ENCODE peak calls at places on chromosome 11, in nine cellular contexts. One of them, this sample, is unnamed.

GRCh38 chr11:45355706-45356041 is 69.5 kb upstream of the SYT13 start:
- ATAC-seq in body of pancreas: no peak
- ATAC-seq in pancreas: peak; percentile 33
- ATAC-seq in Panc1: no peak
- ATAC-seq in upper lobe of left lung: peak; percentile 23
- ATAC-seq in HCT116: no peak
- ATAC-seq in PC-3: no peak
- ATAC-seq in lung: peak; percentile 41
- ATAC-seq in K562: no peak
- ATAC-seq in this sample: no peak

GRCh38 chr11:94897330-94897768 is 76.0 kb downstream of the CWC15 start:
- ATAC-seq in body of pancreas: peak; percentile 68
- ATAC-seq in pancreas: no peak
- ATAC-seq in Panc1: peak; percentile 82
- ATAC-seq in upper lobe of left lung: peak; percentile 76
- ATAC-seq in HCT116: peak; percentile 91
- ATAC-seq in PC-3: peak; percentile 73
- ATAC-seq in lung: no peak
- ATAC-seq in K562: peak; percentile 84
- ATAC-seq in this sample: no peak

GRCh38 chr11:32852142-32852541 is 22.4 kb downstream of the PRRG4 start:
- ATAC-seq in body of pancreas: no peak
- ATAC-seq in pancreas: no peak
- ATAC-seq in Panc1: peak; percentile 26
- ATAC-seq in upper lobe of left lung: peak; percentile 68
- ATAC-seq in HCT116: no peak
- ATAC-seq in PC-3: peak; percentile 83
- ATAC-seq in lung: peak; percentile 75
- ATAC-seq in K562: no peak
- ATAC-seq in this sample: no peak

GRCh38 chr11:77155082-77155475 is 27.0 kb downstream of the MYO7A start:
- ATAC-seq in body of pancreas: no peak
- ATAC-seq in pancreas: no peak
- ATAC-seq in Panc1: no peak
- ATAC-seq in upper lobe of left lung: no peak
- ATAC-seq in HCT116: no peak
- ATAC-seq in PC-3: no peak
- ATAC-seq in lung: no peak
- ATAC-seq in K562: no peak
- ATAC-seq in this sample: peak; percentile 11

GRCh38 chr11:117827521-117828511 is 3.3 kb upstream of the FXYD2 start:
- ATAC-seq in body of pancreas: no peak
- ATAC-seq in pancreas: peak; percentile 16
- ATAC-seq in Panc1: no peak
- ATAC-seq in upper lobe of left lung: no peak
- ATAC-seq in HCT116: no peak
- ATAC-seq in PC-3: no peak
- ATAC-seq in lung: no peak
- ATAC-seq in K562: no peak
- ATAC-seq in this sample: no peak

GRCh38 chr11:29780756-29781155 is 236.1 kb downstream of the KCNA4 start:
- ATAC-seq in body of pancreas: no peak
- ATAC-seq in pancreas: no peak
- ATAC-seq in Panc1: no peak
- ATAC-seq in upper lobe of left lung: no peak
- ATAC-seq in HCT116: no peak
- ATAC-seq in PC-3: no peak
- ATAC-seq in lung: no peak
- ATAC-seq in K562: no peak
- ATAC-seq in this sample: no peak

GRCh38 chr11:73597340-73597955 is 464 bp downstream of the FAM168A start:
- ATAC-seq in body of pancreas: no peak
- ATAC-seq in pancreas: no peak
- ATAC-seq in Panc1: no peak
- ATAC-seq in upper lobe of left lung: no peak
- ATAC-seq in HCT116: no peak
- ATAC-seq in PC-3: no peak
- ATAC-seq in lung: no peak
- ATAC-seq in K562: no peak
- ATAC-seq in this sample: no peak

GRCh38 chr11:382081-382643 is 11.8 kb upstream of the PKP3 start:
- ATAC-seq in body of pancreas: no peak
- ATAC-seq in pancreas: no peak
- ATAC-seq in Panc1: no peak
- ATAC-seq in upper lobe of left lung: no peak
- ATAC-seq in HCT116: no peak
- ATAC-seq in PC-3: no peak
- ATAC-seq in lung: no peak
- ATAC-seq in K562: peak; percentile 34
- ATAC-seq in this sample: no peak

GRCh38 chr11:111366560-111367410 is 12.3 kb downstream of the POU2AF1 start:
- ATAC-seq in body of pancreas: no peak
- ATAC-seq in pancreas: no peak
- ATAC-seq in Panc1: no peak
- ATAC-seq in upper lobe of left lung: no peak
- ATAC-seq in HCT116: no peak
- ATAC-seq in PC-3: no peak
- ATAC-seq in lung: no peak
- ATAC-seq in K562: no peak
- ATAC-seq in this sample: no peak

GRCh38 chr11:96246718-96247540 is 96.1 kb downstream of the MAML2 start:
- ATAC-seq in body of pancreas: no peak
- ATAC-seq in pancreas: no peak
- ATAC-seq in Panc1: peak; percentile 40
- ATAC-seq in upper lobe of left lung: no peak
- ATAC-seq in HCT116: peak; percentile 33
- ATAC-seq in PC-3: peak; percentile 35
- ATAC-seq in lung: no peak
- ATAC-seq in K562: no peak
- ATAC-seq in this sample: no peak

GRCh38 chr11:10899542-10899830 is 41.6 kb upstream of the ZBED5 start:
- ATAC-seq in body of pancreas: no peak
- ATAC-seq in pancreas: no peak
- ATAC-seq in Panc1: peak; percentile 75
- ATAC-seq in upper lobe of left lung: peak; percentile 85
- ATAC-seq in HCT116: peak; percentile 73
- ATAC-seq in PC-3: no peak
- ATAC-seq in lung: peak; percentile 32
- ATAC-seq in K562: peak; percentile 86
- ATAC-seq in this sample: no peak

GRCh38 chr11:111560785-111561184 is 20.3 kb downstream of the LAYN start:
- ATAC-seq in body of pancreas: no peak
- ATAC-seq in pancreas: no peak
- ATAC-seq in Panc1: no peak
- ATAC-seq in upper lobe of left lung: no peak
- ATAC-seq in HCT116: no peak
- ATAC-seq in PC-3: no peak
- ATAC-seq in lung: no peak
- ATAC-seq in K562: no peak
- ATAC-seq in this sample: no peak

GRCh38 chr11:20364412-20364792 is 888 bp downstream of the HTATIP2 start:
- ATAC-seq in body of pancreas: peak; percentile 28
- ATAC-seq in pancreas: peak; percentile 45
- ATAC-seq in Panc1: peak; percentile 22
- ATAC-seq in upper lobe of left lung: peak; percentile 35
- ATAC-seq in HCT116: peak; percentile 33
- ATAC-seq in PC-3: peak; percentile 7
- ATAC-seq in lung: no peak
- ATAC-seq in K562: peak; percentile 46
- ATAC-seq in this sample: no peak

GRCh38 chr11:34830648-34831047 is 85.5 kb downstream of the APIP start:
- ATAC-seq in body of pancreas: no peak
- ATAC-seq in pancreas: no peak
- ATAC-seq in Panc1: no peak
- ATAC-seq in upper lobe of left lung: no peak
- ATAC-seq in HCT116: no peak
- ATAC-seq in PC-3: no peak
- ATAC-seq in lung: no peak
- ATAC-seq in K562: peak; percentile 36
- ATAC-seq in this sample: no peak
- TF ChIP-seq CTCF in body of pancreas: no peak
- TF ChIP-seq CTCF in pancreas: no peak
- TF ChIP-seq CTCF in Panc1: no peak
- TF ChIP-seq CTCF in upper lobe of left lung: no peak
- TF ChIP-seq CTCF in HCT116: no peak
- TF ChIP-seq CTCF in PC-3: no peak
- TF ChIP-seq CTCF in lung: no peak
- TF ChIP-seq CTCF in K562: no peak
- TF ChIP-seq CTCF in this sample: no peak

GRCh38 chr11:2816941-2817421 is 68.6 kb downstream of the CDKN1C start:
- ATAC-seq in body of pancreas: no peak
- ATAC-seq in pancreas: no peak
- ATAC-seq in Panc1: peak; percentile 31
- ATAC-seq in upper lobe of left lung: no peak
- ATAC-seq in HCT116: no peak
- ATAC-seq in PC-3: no peak
- ATAC-seq in lung: no peak
- ATAC-seq in K562: no peak
- ATAC-seq in this sample: peak; percentile 23

GRCh38 chr11:2819316-2819715 is 66.3 kb downstream of the CDKN1C start:
- ATAC-seq in body of pancreas: no peak
- ATAC-seq in pancreas: no peak
- ATAC-seq in Panc1: no peak
- ATAC-seq in upper lobe of left lung: no peak
- ATAC-seq in HCT116: no peak
- ATAC-seq in PC-3: no peak
- ATAC-seq in lung: no peak
- ATAC-seq in K562: no peak
- ATAC-seq in this sample: no peak

GRCh38 chr11:2817431-2817830 is 68.1 kb downstream of the CDKN1C start:
- ATAC-seq in body of pancreas: no peak
- ATAC-seq in pancreas: no peak
- ATAC-seq in Panc1: no peak
- ATAC-seq in upper lobe of left lung: no peak
- ATAC-seq in HCT116: no peak
- ATAC-seq in PC-3: no peak
- ATAC-seq in lung: no peak
- ATAC-seq in K562: no peak
- ATAC-seq in this sample: no peak

GRCh38 chr11:2818503-2818902 is 67.1 kb downstream of the CDKN1C start:
- ATAC-seq in body of pancreas: no peak
- ATAC-seq in pancreas: no peak
- ATAC-seq in Panc1: no peak
- ATAC-seq in upper lobe of left lung: no peak
- ATAC-seq in HCT116: no peak
- ATAC-seq in PC-3: no peak
- ATAC-seq in lung: no peak
- ATAC-seq in K562: no peak
- ATAC-seq in this sample: no peak

GRCh38 chr11:2818021-2818420 is 67.6 kb downstream of the CDKN1C start:
- ATAC-seq in body of pancreas: no peak
- ATAC-seq in pancreas: no peak
- ATAC-seq in Panc1: no peak
- ATAC-seq in upper lobe of left lung: no peak
- ATAC-seq in HCT116: no peak
- ATAC-seq in PC-3: no peak
- ATAC-seq in lung: no peak
- ATAC-seq in K562: no peak
- ATAC-seq in this sample: no peak
- H3K9me3 ChIP-seq in body of pancreas: no peaks in the 10 kb centered on the region
- H3K9me3 ChIP-seq in pancreas: no peaks in the 10 kb centered on the region
- H3K9me3 ChIP-seq in Panc1: peaks cover 12% of the 10 kb centered on the region
- H3K9me3 ChIP-seq in upper lobe of left lung: peaks cover 5% of the 10 kb centered on the region
- H3K9me3 ChIP-seq in HCT116: peaks cover 9% of the 10 kb centered on the region
- H3K9me3 ChIP-seq in PC-3: peaks cover 6% of the 10 kb centered on the region
- H3K9me3 ChIP-seq in lung: peaks cover 10% of the 10 kb centered on the region
- H3K9me3 ChIP-seq in K562: peaks cover 3% of the 10 kb centered on the region
- H3K9me3 ChIP-seq in this sample: no peaks in the 10 kb centered on the region

DNA sequence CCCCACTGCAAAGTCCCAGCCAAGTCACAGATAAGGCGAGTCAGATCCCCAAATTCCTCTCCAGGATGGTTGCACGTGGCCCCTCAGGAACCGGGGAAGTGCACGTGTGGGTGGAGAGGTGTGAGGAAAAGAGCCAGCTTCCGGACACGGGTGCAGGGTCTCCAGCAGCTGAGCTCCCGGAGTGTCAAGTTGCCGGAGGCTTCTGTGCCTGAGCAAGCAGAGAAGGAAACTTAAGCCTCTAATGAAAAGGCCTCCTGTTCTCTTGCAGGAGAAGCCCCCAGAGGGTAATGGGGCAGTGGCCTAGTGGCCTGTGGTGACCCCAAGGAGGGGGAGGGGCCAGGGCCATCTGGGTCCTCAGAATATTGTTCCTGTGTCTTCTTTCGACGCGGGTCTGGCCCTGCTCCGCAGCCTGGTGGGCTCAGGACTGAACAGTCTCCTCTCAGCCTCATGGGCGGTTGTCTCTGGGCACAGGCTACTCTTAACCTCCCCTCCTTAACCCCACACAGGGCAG is 147.9 kb downstream of the FEZ1 start:
- ATAC-seq in body of pancreas: no peak
- ATAC-seq in pancreas: no peak
- ATAC-seq in Panc1: no peak
- ATAC-seq in upper lobe of left lung: no peak
- ATAC-seq in HCT116: no peak
- ATAC-seq in PC-3: no peak
- ATAC-seq in lung: no peak
- ATAC-seq in K562: no peak
- ATAC-seq in this sample: no peak
- H3K4me1 ChIP-seq in body of pancreas: peaks cover 10% of the 10 kb centered on the region
- H3K4me1 ChIP-seq in pancreas: no peaks in the 10 kb centered on the region
- H3K4me1 ChIP-seq in Panc1: no peaks in the 10 kb centered on the region
- H3K4me1 ChIP-seq in upper lobe of left lung: no peaks in the 10 kb centered on the region
- H3K4me1 ChIP-seq in HCT116: no peaks in the 10 kb centered on the region
- H3K4me1 ChIP-seq in PC-3: no peaks in the 10 kb centered on the region
- H3K4me1 ChIP-seq in lung: no peaks in the 10 kb centered on the region
- H3K4me1 ChIP-seq in K562: no peaks in the 10 kb centered on the region
- H3K4me1 ChIP-seq in this sample: peaks cover 50% of the 10 kb centered on the region

GRCh38 chr11:114562166-114562916 is 2.7 kb upstream of the NXPE1 start:
- ATAC-seq in body of pancreas: no peak
- ATAC-seq in pancreas: no peak
- ATAC-seq in Panc1: no peak
- ATAC-seq in upper lobe of left lung: no peak
- ATAC-seq in HCT116: peak; percentile 47
- ATAC-seq in PC-3: peak; percentile 57
- ATAC-seq in lung: no peak
- ATAC-seq in K562: no peak
- ATAC-seq in this sample: no peak
- TF ChIP-seq CTCF in body of pancreas: no peak
- TF ChIP-seq CTCF in pancreas: no peak
- TF ChIP-seq CTCF in Panc1: no peak
- TF ChIP-seq CTCF in upper lobe of left lung: no peak
- TF ChIP-seq CTCF in HCT116: no peak
- TF ChIP-seq CTCF in PC-3: no peak
- TF ChIP-seq CTCF in lung: no peak
- TF ChIP-seq CTCF in K562: no peak
- TF ChIP-seq CTCF in this sample: no peak

GRCh38 chr11:70925238-70925637 is 327.1 kb downstream of the SHANK2 start:
- ATAC-seq in body of pancreas: no peak
- ATAC-seq in pancreas: no peak
- ATAC-seq in Panc1: no peak
- ATAC-seq in upper lobe of left lung: no peak
- ATAC-seq in HCT116: no peak
- ATAC-seq in PC-3: no peak
- ATAC-seq in lung: no peak
- ATAC-seq in K562: no peak
- ATAC-seq in this sample: no peak
- H3K9me3 ChIP-seq in body of pancreas: no peaks in the 10 kb centered on the region
- H3K9me3 ChIP-seq in pancreas: no peaks in the 10 kb centered on the region
- H3K9me3 ChIP-seq in Panc1: peaks cover 17% of the 10 kb centered on the region
- H3K9me3 ChIP-seq in upper lobe of left lung: peaks cover 19% of the 10 kb centered on the region
- H3K9me3 ChIP-seq in HCT116: peaks cover 17% of the 10 kb centered on the region
- H3K9me3 ChIP-seq in PC-3: peaks cover 9% of the 10 kb centered on the region
- H3K9me3 ChIP-seq in lung: peaks cover 19% of the 10 kb centered on the region
- H3K9me3 ChIP-seq in K562: peaks cover 1% of the 10 kb centered on the region
- H3K9me3 ChIP-seq in this sample: no peaks in the 10 kb centered on the region

GRCh38 chr11:65852508-65853248 is 5.3 kb downstream of the CFL1 start:
- ATAC-seq in body of pancreas: no peak
- ATAC-seq in pancreas: no peak
- ATAC-seq in Panc1: peak; percentile 13
- ATAC-seq in upper lobe of left lung: no peak
- ATAC-seq in HCT116: no peak
- ATAC-seq in PC-3: no peak
- ATAC-seq in lung: no peak
- ATAC-seq in K562: peak; percentile 1
- ATAC-seq in this sample: no peak
- H3K4me1 ChIP-seq in body of pancreas: peaks cover 19% of the 10 kb centered on the region
- H3K4me1 ChIP-seq in pancreas: peaks cover 4% of the 10 kb centered on the region
- H3K4me1 ChIP-seq in Panc1: peaks cover 36% of the 10 kb centered on the region
- H3K4me1 ChIP-seq in upper lobe of left lung: peaks cover 18% of the 10 kb centered on the region
- H3K4me1 ChIP-seq in HCT116: peaks cover 7% of the 10 kb centered on the region
- H3K4me1 ChIP-seq in PC-3: peaks cover 24% of the 10 kb centered on the region
- H3K4me1 ChIP-seq in lung: no peaks in the 10 kb centered on the region
- H3K4me1 ChIP-seq in K562: peaks cover 4% of the 10 kb centered on the region
- H3K4me1 ChIP-seq in this sample: no peaks in the 10 kb centered on the region

This sample was measured in gastroesophageal sphincter.